ENCODE peak calls at places on chromosomes 16 and 17, in four cellular contexts. Z is K562, O is uterus, H is esophagus squamous epithelium. N is an unnamed sample.

GRCh38 chr17:17109896-17110295 is 67.6 kb downstream of the MPRIP start:
- DNase-seq in Z (no peak), O (no peak), H (no peak), N (peak; percentile 89)

GRCh38 chr16:31351246-31351936 is 3.6 kb upstream of the ITGAX start:
- DNase-seq in Z (no peak), O (no peak), H (no peak), N (no peak)

GRCh38 chr16:27233731-27234130 is 30.4 kb downstream of the KDM8 start:
- DNase-seq in Z (no peak), O (no peak), H (no peak), N (no peak)

GRCh38 chr17:10118788-10119130 is 79.6 kb downstream of the GAS7 start:
- DNase-seq in Z (no peak), O (no peak), H (no peak), N (no peak)

GRCh38 chr17:7475764-7476422 is 3.5 kb downstream of the ZBTB4 start:
- DNase-seq in Z (peak; percentile 66), O (peak; percentile 71), H (no peak), N (peak; percentile 92)

GRCh38 chr16:2328428-2328827 is 12.1 kb downstream of the ABCA3 start:
- DNase-seq in Z (no peak), O (no peak), H (no peak), N (no peak)

GRCh38 chr16:82649766-82650165 is 23.0 kb downstream of the CDH13 start:
- DNase-seq in Z (no peak), O (no peak), H (no peak), N (no peak)

GRCh38 chr16:84369938-84370627 is 1.7 kb downstream of the ATP2C2 start:
- DNase-seq in Z (no peak), O (no peak), H (no peak), N (no peak)

GRCh38 chr17:17994271-17994670 is 21.6 kb downstream of the DRC3 start:
- DNase-seq in Z (no peak), O (no peak), H (no peak), N (peak; percentile 25)

GRCh38 chr17:59627770-59628171 is 8.1 kb downstream of the CLTC start:
- DNase-seq in Z (no peak), O (no peak), H (no peak), N (no peak)

GRCh38 chr17:59152925-59153324 is 2.1 kb downstream of the SKA2 start:
- DNase-seq in Z (no peak), O (no peak), H (no peak), N (no peak)

GRCh38 chr17:35788504-35788998 is 6.9 kb downstream of the MMP28 start:
- DNase-seq in Z (no peak), O (no peak), H (no peak), N (no peak)

GRCh38 chr17:42459256-42459982 is 741 bp downstream of the ATP6V0A1 start:
- DNase-seq in Z (peak; percentile 61), O (peak; percentile 68), H (no peak), N (peak; percentile 91)

GRCh38 chr17:47898246-47898645 is 2.2 kb downstream of the SP2 start:
- DNase-seq in Z (no peak), O (no peak), H (no peak), N (no peak)

GRCh38 chr16:6081320-6081976 is 983.9 kb upstream of the EEF2KMT start:
- DNase-seq in Z (peak; percentile 60), O (no peak), H (no peak), N (peak; percentile 60)

GRCh38 chr17:68451650-68452354 is 5.5 kb downstream of the WIPI1 start:
- DNase-seq in Z (no peak), O (no peak), H (no peak), N (no peak)

GRCh38 chr17:9120471-9120870 is 99.2 kb downstream of the NTN1 start:
- DNase-seq in Z (peak; percentile 14), O (no peak), H (no peak), N (no peak)

GRCh38 chr16:85386467-85387170 is 226.5 kb upstream of the GSE1 start:
- DNase-seq in Z (no peak), O (no peak), H (no peak), N (no peak)

GRCh38 chr17:10547351-10547750 is 2.1 kb downstream of the MYH2 start:
- DNase-seq in Z (no peak), O (no peak), H (no peak), N (no peak)

GRCh38 chr17:72266099-72266852 is 145.5 kb downstream of the SOX9 start:
- DNase-seq in Z (no peak), O (no peak), H (no peak), N (no peak)

GRCh38 chr17:53122966-53123365 is 699.8 kb upstream of the KIF2B start:
- DNase-seq in Z (no peak), O (no peak), H (no peak), N (no peak)

GRCh38 chr16:85158702-85159225 is 46.5 kb upstream of the CIBAR2 start:
- DNase-seq in Z (no peak), O (no peak), H (no peak), N (no peak)

GRCh38 chr17:17884281-17885028 is 47.7 kb upstream of the SREBF1 start:
- DNase-seq in Z (no peak), O (no peak), H (no peak), N (no peak)

GRCh38 chr16:6682142-6682811 is 650.4 kb upstream of the RBFOX1 start:
- DNase-seq in Z (peak; percentile 60), O (no peak), H (no peak), N (peak; percentile 29)

GRCh38 chr17:5364156-5364555 is 55.3 kb downstream of the NUP88 start:
- DNase-seq in Z (no peak), O (no peak), H (no peak), N (no peak)

GRCh38 chr16:12646490-12647274 is 157.0 kb downstream of the CPPED1 start:
- DNase-seq in Z (no peak), O (no peak), H (no peak), N (no peak)

GRCh38 chr17:61689610-61690180 is 98.7 kb upstream of the NACA2 start:
- DNase-seq in Z (no peak), O (no peak), H (no peak), N (no peak)

GRCh38 chr17:50891577-50891989 is 25.4 kb upstream of the TOB1 start:
- DNase-seq in Z (peak; percentile 1), O (no peak), H (no peak), N (no peak)

GRCh38 chr16:83494459-83494858 is 313.3 kb upstream of the HSBP1 start:
- DNase-seq in Z (no peak), O (no peak), H (no peak), N (no peak)

GRCh38 chr17:41367426-41368075 is 2.1 kb downstream of the KRT33B start:
- DNase-seq in Z (no peak), O (no peak), H (no peak), N (no peak)

GRCh38 chr16:89303604-89304003 is 86.1 kb downstream of the ZNF778 start:
- DNase-seq in Z (no peak), O (no peak), H (no peak), N (no peak)
- TF ChIP-seq POLR2A in Z (no peak), O (no peak), H (no peak), N (no peak)

GRCh38 chr16:80931985-80932720 is 74.5 kb downstream of the CMC2 start:
- DNase-seq in Z (peak; percentile 25), O (peak; percentile 64), H (no peak), N (no peak)
- TF ChIP-seq POLR2A in Z (no peak), O (no peak), H (no peak), N (no peak)

DNA sequence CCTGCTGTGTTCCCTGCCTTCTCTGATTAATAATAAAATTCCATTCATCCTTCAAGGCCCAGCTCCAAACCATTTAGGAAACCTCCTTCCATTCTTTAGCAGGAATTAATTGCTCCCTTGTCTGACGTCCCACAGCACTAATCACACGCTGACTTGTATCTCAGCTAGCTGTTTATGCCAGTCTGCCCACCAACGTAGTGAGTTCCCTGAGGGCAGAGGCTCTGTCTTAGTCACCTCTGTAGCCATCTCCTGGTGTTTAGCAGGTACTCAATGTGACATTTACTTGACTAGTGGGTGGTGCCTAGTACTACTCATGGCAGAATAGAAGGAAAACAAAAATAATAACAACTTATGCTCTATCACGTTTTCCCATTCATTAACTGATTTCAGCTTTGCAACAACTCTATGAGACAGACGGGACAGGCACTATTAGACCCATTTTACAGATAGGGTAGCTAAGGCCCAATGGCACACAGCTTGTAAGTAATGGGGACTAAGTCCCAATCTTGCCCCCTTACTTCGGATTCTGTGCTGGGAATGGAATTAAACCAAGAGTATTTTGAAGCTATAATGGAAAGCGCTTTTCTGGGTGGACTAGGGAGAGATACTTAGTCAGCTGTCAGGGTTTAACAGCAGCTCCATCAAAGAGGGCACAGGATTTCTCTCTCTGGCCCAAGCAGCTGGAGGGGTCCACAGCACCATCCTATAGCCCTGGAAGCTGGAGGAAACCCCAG is 931 bp upstream of the WIPF2 start:
- DNase-seq in Z (no peak), O (no peak), H (no peak), N (no peak)
- TF ChIP-seq POLR2A in Z (no peak), O (no peak), H (no peak), N (no peak)

GRCh38 chr17:79735096-79735495 is 4.4 kb downstream of the ENPP7 start:
- DNase-seq in Z (no peak), O (no peak), H (no peak), N (no peak)

GRCh38 chr17:79730769-79731483 is at the start of gene ENPP7:
- DNase-seq in Z (no peak), O (no peak), H (no peak), N (no peak)

GRCh38 chr17:79732804-79733691 is 2.3 kb downstream of the ENPP7 start:
- DNase-seq in Z (no peak), O (no peak), H (no peak), N (no peak)

GRCh38 chr17:79732246-79732645 is 1.5 kb downstream of the ENPP7 start:
- DNase-seq in Z (no peak), O (no peak), H (no peak), N (no peak)

GRCh38 chr17:79733692-79734070 is 2.9 kb downstream of the ENPP7 start:
- DNase-seq in Z (no peak), O (no peak), H (no peak), N (no peak)
- TF ChIP-seq POLR2A in Z (no peak), O (no peak), H (no peak), N (no peak)

DNA sequence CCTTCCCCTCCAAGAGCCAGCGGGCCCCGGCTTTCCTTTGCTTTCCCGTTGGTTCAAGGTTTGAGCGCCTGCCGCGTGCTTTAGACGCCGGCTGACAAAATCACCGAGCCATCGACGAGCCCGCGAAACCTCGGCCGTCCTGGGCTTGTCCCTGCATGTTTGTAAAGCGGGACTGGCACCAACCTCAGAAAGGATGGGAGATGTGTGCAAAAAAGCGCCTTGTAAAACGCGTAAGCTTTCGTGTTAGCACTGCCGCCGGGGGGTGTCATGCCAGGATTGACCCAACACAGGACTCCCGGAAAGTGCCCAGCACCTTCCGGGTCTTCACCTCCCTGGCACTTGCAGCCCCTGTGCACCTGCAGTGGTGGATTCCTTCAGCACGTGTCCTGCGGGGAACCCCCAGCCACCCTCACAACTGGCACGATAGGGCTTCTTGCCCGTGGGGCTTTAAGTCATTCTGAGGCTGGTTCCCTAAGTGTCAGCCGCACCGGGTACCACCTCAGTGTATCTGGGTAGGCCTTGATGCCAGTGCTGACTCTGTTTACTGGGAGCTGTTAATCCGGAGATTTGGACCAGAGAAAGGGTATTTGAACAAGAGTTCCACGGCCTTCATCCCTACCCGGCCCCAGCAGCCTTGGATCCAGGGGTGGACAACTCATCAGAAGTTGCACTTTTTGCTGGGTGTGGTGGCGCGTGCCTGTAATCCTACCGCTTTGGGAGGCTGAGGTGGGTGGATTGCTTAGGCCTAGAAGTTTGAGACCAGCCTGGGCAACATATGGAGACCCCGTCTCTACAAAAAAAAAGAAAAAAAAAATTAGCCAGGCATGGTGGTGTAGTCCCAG is 817 bp downstream of the NDUFAF8 start:
- DNase-seq in Z (no peak), O (no peak), H (no peak), N (peak; percentile 60)
- TF ChIP-seq POLR2A in Z (no peak), O (no peak), H (no peak), N (no peak)